ENCODE peak calls at places on chromosomes 12 and 14, in seven cellular contexts. V, Q, Z, B, O, H and P are unnamed samples.

GRCh38 chr12:92185052-92185451 is 39.4 kb upstream of the BTG1 start:
- DNase-seq in V (peak), Q (no peak), Z (no peak), B (no peak), O (no peak), H (no peak), P (no peak)

GRCh38 chr12:92745874-92746553 is 43.2 kb downstream of the PLEKHG7 start:
- DNase-seq in V (no peak), Q (peak), Z (no peak), B (no peak), O (peak), H (no peak), P (no peak)

GRCh38 chr12:16520328-16520727 is 85.6 kb downstream of the LMO3 start:
- DNase-seq in V (no peak), Q (no peak), Z (no peak), B (no peak), O (no peak), H (no peak), P (no peak)

GRCh38 chr14:104887623-104888488 is 22.8 kb downstream of the CEP170B start:
- DNase-seq in V (no peak), Q (no peak), Z (no peak), B (no peak), O (peak), H (peak), P (no peak)

GRCh38 chr14:87184180-87184579 is 808.8 kb downstream of the GALC start:
- DNase-seq in V (no peak), Q (no peak), Z (no peak), B (no peak), O (no peak), H (no peak), P (no peak)

GRCh38 chr14:35240233-35240632 is 51.9 kb upstream of the PSMA6 start:
- DNase-seq in V (no peak), Q (no peak), Z (no peak), B (no peak), O (no peak), H (no peak), P (no peak)

GRCh38 chr14:52012635-52013034 is 23.3 kb downstream of the RTRAF start:
- DNase-seq in V (no peak), Q (no peak), Z (no peak), B (no peak), O (no peak), H (no peak), P (no peak)

GRCh38 chr14:35909675-35910074 is 83.5 kb downstream of the BRMS1L start:
- DNase-seq in V (no peak), Q (no peak), Z (no peak), B (no peak), O (no peak), H (no peak), P (no peak)

GRCh38 chr14:89721991-89722390 is 232.5 kb downstream of the EFCAB11 start:
- DNase-seq in V (no peak), Q (no peak), Z (no peak), B (no peak), O (no peak), H (no peak), P (no peak)

GRCh38 chr12:56836800-56837663 is 73.9 kb downstream of the HSD17B6 start:
- DNase-seq in V (peak), Q (peak), Z (no peak), B (no peak), O (no peak), H (no peak), P (no peak)